ENCODE peak calls at places on chromosomes 12 and 14, in six cellular contexts. One of them, this sample, is unnamed.

GRCh38 chr14:90556050-90556477 is 159.2 kb downstream of the CALM1 start:
- DNase-seq in astrocyte of the cerebellum: no peak
- DNase-seq in mammary epithelial cell: no peak
- DNase-seq in AG09309: no peak
- DNase-seq in fibroblast of mammary gland: no peak
- DNase-seq in tibial artery: no peak
- DNase-seq in this sample: no peak

GRCh38 chr14:70886421-70887206 is 20.6 kb upstream of the PCNX1 start:
- DNase-seq in mammary epithelial cell: no peak
- DNase-seq in AG09309: no peak
- DNase-seq in tibial artery: no peak
- DNase-seq in fibroblast of mammary gland: no peak
- DNase-seq in astrocyte of the cerebellum: no peak
- DNase-seq in this sample: no peak

GRCh38 chr12:44510510-44510909 is 365.6 kb downstream of the NELL2 start:
- DNase-seq in AG09309: no peak
- DNase-seq in tibial artery: no peak
- DNase-seq in astrocyte of the cerebellum: no peak
- DNase-seq in fibroblast of mammary gland: no peak
- DNase-seq in mammary epithelial cell: no peak
- DNase-seq in this sample: no peak

GRCh38 chr12:121030576-121031212 is 8.4 kb downstream of the OASL start:
- DNase-seq in tibial artery: no peak
- DNase-seq in mammary epithelial cell: no peak
- DNase-seq in AG09309: no peak
- DNase-seq in astrocyte of the cerebellum: no peak
- DNase-seq in fibroblast of mammary gland: no peak
- DNase-seq in this sample: no peak

GRCh38 chr14:95486875-95487668 is 29.4 kb downstream of the SYNE3 start:
- DNase-seq in mammary epithelial cell: no peak
- DNase-seq in AG09309: no peak
- DNase-seq in fibroblast of mammary gland: no peak
- DNase-seq in astrocyte of the cerebellum: no peak
- DNase-seq in tibial artery: no peak
- DNase-seq in this sample: no peak

GRCh38 chr12:42976620-42977019 is 387.1 kb upstream of the PRICKLE1 start:
- DNase-seq in fibroblast of mammary gland: no peak
- DNase-seq in mammary epithelial cell: no peak
- DNase-seq in astrocyte of the cerebellum: no peak
- DNase-seq in tibial artery: no peak
- DNase-seq in AG09309: no peak
- DNase-seq in this sample: no peak

GRCh38 chr14:92527724-92528123 is 14.1 kb downstream of the RIN3 start:
- DNase-seq in mammary epithelial cell: no peak
- DNase-seq in astrocyte of the cerebellum: no peak
- DNase-seq in fibroblast of mammary gland: peak
- DNase-seq in AG09309: no peak
- DNase-seq in tibial artery: no peak
- DNase-seq in this sample: no peak

GRCh38 chr14:51533160-51533559 is 118.5 kb upstream of the FRMD6 start:
- DNase-seq in mammary epithelial cell: peak
- DNase-seq in tibial artery: no peak
- DNase-seq in AG09309: peak
- DNase-seq in astrocyte of the cerebellum: no peak
- DNase-seq in fibroblast of mammary gland: peak
- DNase-seq in this sample: peak

GRCh38 chr14:55585854-55586253 is 5.8 kb downstream of the KTN1 start:
- DNase-seq in fibroblast of mammary gland: peak
- DNase-seq in tibial artery: no peak
- DNase-seq in AG09309: no peak
- DNase-seq in mammary epithelial cell: peak
- DNase-seq in astrocyte of the cerebellum: no peak
- DNase-seq in this sample: peak

GRCh38 chr14:75982724-75983358 is 1.0 kb upstream of the TGFB3 start:
- DNase-seq in astrocyte of the cerebellum: no peak
- DNase-seq in AG09309: no peak
- DNase-seq in fibroblast of mammary gland: peak
- DNase-seq in mammary epithelial cell: peak
- DNase-seq in tibial artery: peak
- DNase-seq in this sample: peak
- TF ChIP-seq CTCF in astrocyte of the cerebellum: no peak
- TF ChIP-seq CTCF in AG09309: no peak
- TF ChIP-seq CTCF in fibroblast of mammary gland: no peak
- TF ChIP-seq CTCF in mammary epithelial cell: no peak
- TF ChIP-seq CTCF in tibial artery: peak
- TF ChIP-seq CTCF in this sample: no peak

GRCh38 chr14:80988742-80989429 is 33.5 kb downstream of the TSHR start:
- DNase-seq in tibial artery: no peak
- DNase-seq in mammary epithelial cell: peak
- DNase-seq in fibroblast of mammary gland: peak
- DNase-seq in AG09309: no peak
- DNase-seq in astrocyte of the cerebellum: no peak
- DNase-seq in this sample: peak
- H3K4me3 ChIP-seq in tibial artery: no peak
- H3K4me3 ChIP-seq in mammary epithelial cell: no peak
- H3K4me3 ChIP-seq in fibroblast of mammary gland: no peak
- H3K4me3 ChIP-seq in AG09309: no peak
- H3K4me3 ChIP-seq in astrocyte of the cerebellum: no peak
- H3K4me3 ChIP-seq in this sample: no peak

GRCh38 chr12:126512916-126513913 is 1448.0 kb downstream of the AACS start:
- DNase-seq in tibial artery: no peak
- DNase-seq in AG09309: no peak
- DNase-seq in fibroblast of mammary gland: no peak
- DNase-seq in mammary epithelial cell: no peak
- DNase-seq in astrocyte of the cerebellum: no peak
- DNase-seq in this sample: no peak
- TF ChIP-seq CTCF in tibial artery: no peak
- TF ChIP-seq CTCF in AG09309: no peak
- TF ChIP-seq CTCF in fibroblast of mammary gland: no peak
- TF ChIP-seq CTCF in mammary epithelial cell: no peak
- TF ChIP-seq CTCF in astrocyte of the cerebellum: no peak
- TF ChIP-seq CTCF in this sample: no peak

DNA sequence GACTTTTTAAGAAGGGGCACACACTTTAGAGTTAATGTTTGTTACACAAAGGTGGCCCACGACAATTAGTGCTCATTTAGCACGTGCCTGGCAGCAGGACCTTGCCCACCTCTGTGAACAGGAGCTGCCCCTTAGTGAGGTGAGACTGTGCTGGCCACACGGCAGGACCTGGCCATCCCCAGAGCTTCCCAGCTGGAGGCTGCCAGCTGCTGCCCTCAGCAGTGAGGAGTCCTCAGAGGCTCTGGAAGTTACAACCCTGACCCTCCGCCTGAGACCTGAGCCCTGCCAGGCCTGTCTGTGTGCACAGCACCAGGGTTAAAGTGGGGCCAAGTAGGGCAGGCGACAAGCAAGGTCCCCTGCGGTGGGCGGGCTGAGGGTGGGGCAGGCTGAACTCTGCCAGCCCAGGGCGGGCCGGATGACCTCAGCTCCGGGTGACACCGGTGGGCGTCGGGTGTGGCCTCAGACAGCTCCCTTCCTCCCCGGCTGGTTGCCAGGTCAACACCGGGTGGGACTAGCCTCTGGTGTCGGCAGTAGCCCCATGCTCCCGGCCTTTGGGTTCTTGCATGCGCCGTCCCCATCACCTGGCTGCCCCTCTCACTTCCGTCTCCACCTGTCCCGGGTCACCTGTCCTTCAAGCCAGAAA is 9.2 kb upstream of the LBHD2 start:
- DNase-seq in tibial artery: peak
- DNase-seq in mammary epithelial cell: no peak
- DNase-seq in AG09309: no peak
- DNase-seq in fibroblast of mammary gland: peak
- DNase-seq in astrocyte of the cerebellum: no peak
- DNase-seq in this sample: no peak
- H3K4me3 ChIP-seq in tibial artery: peak
- H3K4me3 ChIP-seq in mammary epithelial cell: no peak
- H3K4me3 ChIP-seq in AG09309: no peak
- H3K4me3 ChIP-seq in fibroblast of mammary gland: peak
- H3K4me3 ChIP-seq in astrocyte of the cerebellum: peak
- H3K4me3 ChIP-seq in this sample: peak

GRCh38 chr14:88750413-88750812 is 42.3 kb downstream of the EML5 start:
- DNase-seq in AG09309: no peak
- DNase-seq in tibial artery: no peak
- DNase-seq in mammary epithelial cell: no peak
- DNase-seq in fibroblast of mammary gland: no peak
- DNase-seq in astrocyte of the cerebellum: no peak
- DNase-seq in this sample: no peak
- TF ChIP-seq CTCF in AG09309: no peak
- TF ChIP-seq CTCF in tibial artery: no peak
- TF ChIP-seq CTCF in mammary epithelial cell: peak
- TF ChIP-seq CTCF in fibroblast of mammary gland: no peak
- TF ChIP-seq CTCF in astrocyte of the cerebellum: no peak
- TF ChIP-seq CTCF in this sample: no peak

GRCh38 chr12:117129391-117129790 is 30.2 kb upstream of the TESC start:
- DNase-seq in tibial artery: no peak
- DNase-seq in mammary epithelial cell: no peak
- DNase-seq in fibroblast of mammary gland: no peak
- DNase-seq in astrocyte of the cerebellum: no peak
- DNase-seq in AG09309: no peak
- DNase-seq in this sample: no peak

GRCh38 chr12:117134059-117134458 is 34.8 kb upstream of the TESC start:
- DNase-seq in fibroblast of mammary gland: no peak
- DNase-seq in tibial artery: no peak
- DNase-seq in astrocyte of the cerebellum: no peak
- DNase-seq in mammary epithelial cell: no peak
- DNase-seq in AG09309: peak
- DNase-seq in this sample: no peak

GRCh38 chr12:117134721-117135120 is 35.5 kb upstream of the TESC start:
- DNase-seq in tibial artery: no peak
- DNase-seq in astrocyte of the cerebellum: no peak
- DNase-seq in AG09309: no peak
- DNase-seq in fibroblast of mammary gland: no peak
- DNase-seq in mammary epithelial cell: no peak
- DNase-seq in this sample: no peak

GRCh38 chr12:117127933-117128823 is 29.0 kb upstream of the TESC start:
- DNase-seq in astrocyte of the cerebellum: no peak
- DNase-seq in tibial artery: no peak
- DNase-seq in mammary epithelial cell: no peak
- DNase-seq in AG09309: no peak
- DNase-seq in fibroblast of mammary gland: peak
- DNase-seq in this sample: no peak

GRCh38 chr12:117130806-117131205 is 31.6 kb upstream of the TESC start:
- DNase-seq in fibroblast of mammary gland: no peak
- DNase-seq in AG09309: no peak
- DNase-seq in astrocyte of the cerebellum: no peak
- DNase-seq in tibial artery: no peak
- DNase-seq in mammary epithelial cell: no peak
- DNase-seq in this sample: no peak
- H3K4me3 ChIP-seq in fibroblast of mammary gland: no peak
- H3K4me3 ChIP-seq in AG09309: no peak
- H3K4me3 ChIP-seq in astrocyte of the cerebellum: no peak
- H3K4me3 ChIP-seq in tibial artery: no peak
- H3K4me3 ChIP-seq in mammary epithelial cell: no peak
- H3K4me3 ChIP-seq in this sample: no peak

This sample was measured in cardiac fibroblast.